ENCODE peak calls at places on chromosomes 3 and 15, in nine cellular contexts. N, H, Q, D, A, G, E, F and Y are unnamed samples.

GRCh38 chr15:95609096-95609495 is 721.4 kb upstream of the NR2F2 start:
- DNase-seq in N (no peak), H (no peak), Q (peak), D (no peak), A (no peak), G (no peak), E (peak), F (no peak), Y (no peak)

GRCh38 chr3:149128856-149129255 is 582 bp upstream of the HPS3 start:
- DNase-seq in N (no peak), H (no peak), Q (peak), D (no peak), A (no peak), G (no peak), E (no peak), F (peak), Y (no peak)

GRCh38 chr3:35492846-35493245 is 146.5 kb upstream of the ARPP21 start:
- DNase-seq in N (no peak), H (no peak), Q (no peak), D (no peak), A (no peak), G (no peak), E (no peak), F (peak), Y (no peak)

GRCh38 chr15:63028442-63029110 is 14.0 kb upstream of the TPM1 start:
- DNase-seq in N (no peak), H (no peak), Q (no peak), D (no peak), A (no peak), G (no peak), E (no peak), F (no peak), Y (no peak)

GRCh38 chr3:37531071-37531720 is 330.5 kb upstream of the CTDSPL start:
- DNase-seq in N (no peak), H (no peak), Q (no peak), D (no peak), A (no peak), G (no peak), E (no peak), F (no peak), Y (no peak)

GRCh38 chr3:27643355-27643754 is 78.8 kb downstream of the EOMES start:
- DNase-seq in N (no peak), H (no peak), Q (peak), D (no peak), A (no peak), G (no peak), E (no peak), F (no peak), Y (no peak)

GRCh38 chr15:60414016-60414682 is 16.4 kb upstream of the ANXA2 start:
- DNase-seq in N (no peak), H (no peak), Q (peak), D (no peak), A (no peak), G (no peak), E (peak), F (no peak), Y (no peak)

GRCh38 chr15:80020731-80021130 is 38.7 kb upstream of the ZFAND6 start:
- DNase-seq in N (no peak), H (no peak), Q (no peak), D (no peak), A (no peak), G (no peak), E (no peak), F (no peak), Y (no peak)

GRCh38 chr3:45670995-45671394 is 18.2 kb upstream of the SACM1L start:
- DNase-seq in N (no peak), H (no peak), Q (peak), D (no peak), A (no peak), G (no peak), E (peak), F (no peak), Y (no peak)

GRCh38 chr15:69668049-69668705 is 215.6 kb downstream of the RPLP1 start:
- DNase-seq in N (no peak), H (no peak), Q (no peak), D (no peak), A (no peak), G (no peak), E (no peak), F (no peak), Y (peak)

GRCh38 chr15:44489464-44489863 is 47.5 kb upstream of the EIF3J start:
- DNase-seq in N (peak), H (no peak), Q (peak), D (no peak), A (no peak), G (no peak), E (peak), F (no peak), Y (no peak)

GRCh38 chr15:41891946-41892345 is 1.9 kb downstream of the SPTBN5 start:
- DNase-seq in N (no peak), H (no peak), Q (no peak), D (no peak), A (no peak), G (no peak), E (no peak), F (peak), Y (no peak)

GRCh38 chr15:41832208-41832607 is 4.3 kb downstream of the JMJD7 start:
- DNase-seq in N (no peak), H (no peak), Q (no peak), D (no peak), A (no peak), G (no peak), E (no peak), F (no peak), Y (no peak)

GRCh38 chr3:45425237-45425933 is 37.0 kb downstream of the LARS2 start:
- DNase-seq in N (no peak), H (no peak), Q (no peak), D (no peak), A (no peak), G (no peak), E (peak), F (no peak), Y (no peak)

GRCh38 chr15:79887517-79887916 is 9.3 kb downstream of the MTHFS start:
- DNase-seq in N (no peak), H (no peak), Q (no peak), D (no peak), A (no peak), G (no peak), E (peak), F (no peak), Y (no peak)

GRCh38 chr3:187913617-187914033 is 168.4 kb upstream of the BCL6 start:
- DNase-seq in N (no peak), H (no peak), Q (peak), D (no peak), A (peak), G (no peak), E (peak), F (no peak), Y (no peak)

GRCh38 chr3:186640473-186640818 is 247 bp downstream of the FETUB start:
- DNase-seq in N (peak), H (no peak), Q (peak), D (no peak), A (no peak), G (no peak), E (no peak), F (no peak), Y (peak)

GRCh38 chr15:62961134-62961533 is 81.4 kb upstream of the TPM1 start:
- DNase-seq in N (no peak), H (no peak), Q (no peak), D (no peak), A (no peak), G (no peak), E (no peak), F (no peak), Y (no peak)

GRCh38 chr3:89876116-89876515 is 768.7 kb downstream of the EPHA3 start:
- DNase-seq in N (no peak), H (no peak), Q (no peak), D (no peak), A (no peak), G (no peak), E (no peak), F (no peak), Y (no peak)